ENCODE peak calls at places on chromosomes 12 and 14, in nine cellular contexts. One of them, this sample, is unnamed.

GRCh38 chr12:94481734-94482133 is 22.1 kb upstream of the CEP83 start:
- DNase-seq in CD4-positive, alpha-beta memory T cell: no peak
- DNase-seq in RPMI7951: no peak
- DNase-seq in C1 segment of cervical spinal cord: no peak
- DNase-seq in left ventricle myocardium inferior: no peak
- DNase-seq in NCI-H460: no peak
- DNase-seq in stimulated activated CD8-positive, alpha-beta memory T cell treated with anti-CD3 and anti-CD28 coated beads, Interleukin-15, amount 100 ng/mL, for 48 hours: no peak
- DNase-seq in SK-MEL-5: peak
- DNase-seq in left kidney: no peak
- DNase-seq in this sample: no peak

GRCh38 chr12:93883436-93884154 is 206.4 kb downstream of the CRADD start:
- DNase-seq in CD4-positive, alpha-beta memory T cell: no peak
- DNase-seq in RPMI7951: peak
- DNase-seq in C1 segment of cervical spinal cord: no peak
- DNase-seq in left ventricle myocardium inferior: no peak
- DNase-seq in NCI-H460: no peak
- DNase-seq in stimulated activated CD8-positive, alpha-beta memory T cell treated with anti-CD3 and anti-CD28 coated beads, Interleukin-15, amount 100 ng/mL, for 48 hours: no peak
- DNase-seq in SK-MEL-5: no peak
- DNase-seq in left kidney: no peak
- DNase-seq in this sample: no peak

GRCh38 chr14:90804292-90804671 is 11.9 kb downstream of the TTC7B start:
- DNase-seq in CD4-positive, alpha-beta memory T cell: no peak
- DNase-seq in RPMI7951: no peak
- DNase-seq in C1 segment of cervical spinal cord: no peak
- DNase-seq in left ventricle myocardium inferior: no peak
- DNase-seq in NCI-H460: no peak
- DNase-seq in stimulated activated CD8-positive, alpha-beta memory T cell treated with anti-CD3 and anti-CD28 coated beads, Interleukin-15, amount 100 ng/mL, for 48 hours: no peak
- DNase-seq in SK-MEL-5: no peak
- DNase-seq in left kidney: no peak
- DNase-seq in this sample: no peak

GRCh38 chr14:99234982-99235491 is 37.0 kb downstream of the BCL11B start:
- DNase-seq in CD4-positive, alpha-beta memory T cell: peak
- DNase-seq in RPMI7951: no peak
- DNase-seq in C1 segment of cervical spinal cord: no peak
- DNase-seq in left ventricle myocardium inferior: no peak
- DNase-seq in NCI-H460: no peak
- DNase-seq in stimulated activated CD8-positive, alpha-beta memory T cell treated with anti-CD3 and anti-CD28 coated beads, Interleukin-15, amount 100 ng/mL, for 48 hours: peak
- DNase-seq in SK-MEL-5: no peak
- DNase-seq in left kidney: peak
- DNase-seq in this sample: no peak

GRCh38 chr12:89073027-89073398 is 279.3 kb downstream of the DUSP6 start:
- DNase-seq in CD4-positive, alpha-beta memory T cell: no peak
- DNase-seq in RPMI7951: peak
- DNase-seq in C1 segment of cervical spinal cord: no peak
- DNase-seq in left ventricle myocardium inferior: no peak
- DNase-seq in NCI-H460: no peak
- DNase-seq in stimulated activated CD8-positive, alpha-beta memory T cell treated with anti-CD3 and anti-CD28 coated beads, Interleukin-15, amount 100 ng/mL, for 48 hours: no peak
- DNase-seq in SK-MEL-5: no peak
- DNase-seq in left kidney: peak
- DNase-seq in this sample: no peak

GRCh38 chr12:16526693-16527092 is 79.3 kb downstream of the LMO3 start:
- DNase-seq in CD4-positive, alpha-beta memory T cell: no peak
- DNase-seq in RPMI7951: no peak
- DNase-seq in C1 segment of cervical spinal cord: no peak
- DNase-seq in left ventricle myocardium inferior: no peak
- DNase-seq in NCI-H460: no peak
- DNase-seq in stimulated activated CD8-positive, alpha-beta memory T cell treated with anti-CD3 and anti-CD28 coated beads, Interleukin-15, amount 100 ng/mL, for 48 hours: no peak
- DNase-seq in SK-MEL-5: no peak
- DNase-seq in left kidney: no peak
- DNase-seq in this sample: no peak

GRCh38 chr14:54891471-54892245 is 11.0 kb downstream of the GCH1 start:
- DNase-seq in CD4-positive, alpha-beta memory T cell: no peak
- DNase-seq in RPMI7951: no peak
- DNase-seq in C1 segment of cervical spinal cord: no peak
- DNase-seq in left ventricle myocardium inferior: no peak
- DNase-seq in NCI-H460: no peak
- DNase-seq in stimulated activated CD8-positive, alpha-beta memory T cell treated with anti-CD3 and anti-CD28 coated beads, Interleukin-15, amount 100 ng/mL, for 48 hours: no peak
- DNase-seq in SK-MEL-5: no peak
- DNase-seq in left kidney: no peak
- DNase-seq in this sample: no peak

GRCh38 chr12:120314220-120314619 is 12.1 kb downstream of the SIRT4 start:
- DNase-seq in CD4-positive, alpha-beta memory T cell: no peak
- DNase-seq in RPMI7951: no peak
- DNase-seq in C1 segment of cervical spinal cord: no peak
- DNase-seq in left ventricle myocardium inferior: no peak
- DNase-seq in NCI-H460: no peak
- DNase-seq in stimulated activated CD8-positive, alpha-beta memory T cell treated with anti-CD3 and anti-CD28 coated beads, Interleukin-15, amount 100 ng/mL, for 48 hours: no peak
- DNase-seq in SK-MEL-5: peak
- DNase-seq in left kidney: no peak
- DNase-seq in this sample: no peak

GRCh38 chr12:113271466-113271852 is 50.2 kb downstream of the TPCN1 start:
- DNase-seq in CD4-positive, alpha-beta memory T cell: no peak
- DNase-seq in RPMI7951: no peak
- DNase-seq in C1 segment of cervical spinal cord: no peak
- DNase-seq in left ventricle myocardium inferior: no peak
- DNase-seq in NCI-H460: no peak
- DNase-seq in stimulated activated CD8-positive, alpha-beta memory T cell treated with anti-CD3 and anti-CD28 coated beads, Interleukin-15, amount 100 ng/mL, for 48 hours: no peak
- DNase-seq in SK-MEL-5: no peak
- DNase-seq in left kidney: no peak
- DNase-seq in this sample: no peak

GRCh38 chr14:81818271-81818670 is 284.6 kb upstream of the SEL1L start:
- DNase-seq in CD4-positive, alpha-beta memory T cell: no peak
- DNase-seq in RPMI7951: no peak
- DNase-seq in C1 segment of cervical spinal cord: no peak
- DNase-seq in left ventricle myocardium inferior: no peak
- DNase-seq in NCI-H460: no peak
- DNase-seq in stimulated activated CD8-positive, alpha-beta memory T cell treated with anti-CD3 and anti-CD28 coated beads, Interleukin-15, amount 100 ng/mL, for 48 hours: no peak
- DNase-seq in SK-MEL-5: no peak
- DNase-seq in left kidney: no peak
- DNase-seq in this sample: no peak

GRCh38 chr14:89014570-89014847 is 190.1 kb downstream of the TTC8 start:
- DNase-seq in CD4-positive, alpha-beta memory T cell: no peak
- DNase-seq in RPMI7951: no peak
- DNase-seq in C1 segment of cervical spinal cord: no peak
- DNase-seq in left ventricle myocardium inferior: no peak
- DNase-seq in NCI-H460: no peak
- DNase-seq in stimulated activated CD8-positive, alpha-beta memory T cell treated with anti-CD3 and anti-CD28 coated beads, Interleukin-15, amount 100 ng/mL, for 48 hours: no peak
- DNase-seq in SK-MEL-5: no peak
- DNase-seq in left kidney: no peak
- DNase-seq in this sample: no peak

GRCh38 chr14:22848391-22849164 is 12.2 kb downstream of the MMP14 start:
- DNase-seq in CD4-positive, alpha-beta memory T cell: no peak
- DNase-seq in RPMI7951: peak
- DNase-seq in C1 segment of cervical spinal cord: no peak
- DNase-seq in left ventricle myocardium inferior: peak
- DNase-seq in NCI-H460: no peak
- DNase-seq in stimulated activated CD8-positive, alpha-beta memory T cell treated with anti-CD3 and anti-CD28 coated beads, Interleukin-15, amount 100 ng/mL, for 48 hours: no peak
- DNase-seq in SK-MEL-5: peak
- DNase-seq in left kidney: peak
- DNase-seq in this sample: peak

GRCh38 chr14:65137648-65138317 is 35.5 kb upstream of the MAX start:
- DNase-seq in CD4-positive, alpha-beta memory T cell: no peak
- DNase-seq in RPMI7951: no peak
- DNase-seq in C1 segment of cervical spinal cord: no peak
- DNase-seq in left ventricle myocardium inferior: no peak
- DNase-seq in NCI-H460: no peak
- DNase-seq in stimulated activated CD8-positive, alpha-beta memory T cell treated with anti-CD3 and anti-CD28 coated beads, Interleukin-15, amount 100 ng/mL, for 48 hours: no peak
- DNase-seq in SK-MEL-5: no peak
- DNase-seq in left kidney: no peak
- DNase-seq in this sample: no peak

This sample was measured in frontal cortex.